ENCODE peak calls at places on chromosomes 1 and 21, in nine cellular contexts. D is heart right ventricle; U is tibial nerve; Y is psoas muscle; I is CD4-positive, alpha-beta T cell; T is PC-9; W is cardiac muscle cell; K is heart left ventricle; O is transverse colon. S is an unnamed sample.

GRCh38 chr1:180757657-180758056 is 125.8 kb downstream of the XPR1 start:
- DNase-seq in U (no peak), T (no peak), D (no peak), I (no peak), Y (no peak), W (no peak), O (no peak), K (no peak), S (no peak)

GRCh38 chr1:199857103-199857502 is 170.4 kb upstream of the NR5A2 start:
- DNase-seq in T (peak), D (no peak), Y (no peak), W (no peak), K (no peak), U (no peak), I (no peak), O (no peak), S (peak)

GRCh38 chr1:240526321-240526720 is 85.6 kb downstream of the GREM2 start:
- DNase-seq in Y (no peak), O (no peak), T (no peak), W (peak), K (no peak), U (no peak), I (no peak), D (no peak), S (no peak)

GRCh38 chr1:53047737-53048344 is 14.2 kb upstream of the PODN start:
- DNase-seq in I (no peak), Y (no peak), U (no peak), O (no peak), D (no peak), K (no peak), W (peak), T (peak), S (peak)

GRCh38 chr1:2969011-2969869 is 52.0 kb upstream of the ACTRT2 start:
- DNase-seq in U (no peak), O (no peak), T (no peak), W (no peak), Y (no peak), I (no peak), D (no peak), K (no peak), S (no peak)

GRCh38 chr1:61692155-61692783 is 32.7 kb downstream of the TM2D1 start:
- DNase-seq in I (no peak), Y (no peak), U (no peak), K (no peak), T (no peak), O (peak), D (no peak), W (no peak), S (no peak)

GRCh38 chr1:156592910-156593732 is 1.5 kb downstream of the NAXE start:
- DNase-seq in K (no peak), T (no peak), D (no peak), O (no peak), U (no peak), Y (no peak), W (no peak), I (no peak), S (no peak)

GRCh38 chr21:23475518-23476189 is 2131.6 kb downstream of the MRPL39 start:
- DNase-seq in U (no peak), D (no peak), O (no peak), Y (no peak), W (no peak), I (no peak), K (no peak), T (no peak), S (no peak)

GRCh38 chr1:235015291-235015990 is 113.2 kb downstream of the TOMM20 start:
- DNase-seq in W (no peak), I (no peak), T (no peak), D (no peak), Y (no peak), O (no peak), K (no peak), U (no peak), S (no peak)

GRCh38 chr1:70090875-70091274 is 114.5 kb downstream of the LRRC40 start:
- DNase-seq in I (no peak), D (no peak), O (no peak), K (no peak), Y (no peak), U (no peak), T (peak), W (no peak), S (peak)

GRCh38 chr1:44220755-44221154 is 7.5 kb downstream of the DMAP1 start:
- DNase-seq in T (no peak), W (no peak), O (no peak), Y (no peak), K (no peak), I (no peak), D (no peak), U (no peak), S (no peak)

GRCh38 chr1:248618878-248619277 is 16.0 kb downstream of the OR2T11 start:
- DNase-seq in W (no peak), Y (peak), U (peak), T (no peak), O (peak), I (peak), K (peak), D (peak), S (no peak)

GRCh38 chr1:39825432-39825941 is 36.8 kb upstream of the BMP8B start:
- DNase-seq in U (no peak), O (peak), Y (no peak), D (no peak), I (no peak), K (no peak), W (no peak), T (no peak), S (no peak)

GRCh38 chr1:194194724-194195123 is 1008.3 kb upstream of the B3GALT2 start:
- DNase-seq in K (no peak), Y (no peak), O (no peak), W (no peak), D (no peak), T (no peak), U (no peak), I (no peak), S (no peak)

GRCh38 chr1:41716188-41717130 is 202.3 kb downstream of the HIVEP3 start:
- DNase-seq in T (no peak), D (no peak), W (no peak), Y (no peak), O (no peak), K (no peak), I (no peak), U (no peak), S (no peak)

GRCh38 chr1:210074904-210075303 is 136.9 kb downstream of the SYT14 start:
- DNase-seq in I (no peak), T (no peak), W (no peak), U (no peak), D (no peak), O (no peak), Y (no peak), K (no peak), S (no peak)

GRCh38 chr1:229664133-229664689 is 38.2 kb downstream of the URB2 start:
- DNase-seq in D (peak), T (no peak), U (no peak), I (peak), O (peak), K (no peak), Y (peak), W (no peak), S (peak)

DNA sequence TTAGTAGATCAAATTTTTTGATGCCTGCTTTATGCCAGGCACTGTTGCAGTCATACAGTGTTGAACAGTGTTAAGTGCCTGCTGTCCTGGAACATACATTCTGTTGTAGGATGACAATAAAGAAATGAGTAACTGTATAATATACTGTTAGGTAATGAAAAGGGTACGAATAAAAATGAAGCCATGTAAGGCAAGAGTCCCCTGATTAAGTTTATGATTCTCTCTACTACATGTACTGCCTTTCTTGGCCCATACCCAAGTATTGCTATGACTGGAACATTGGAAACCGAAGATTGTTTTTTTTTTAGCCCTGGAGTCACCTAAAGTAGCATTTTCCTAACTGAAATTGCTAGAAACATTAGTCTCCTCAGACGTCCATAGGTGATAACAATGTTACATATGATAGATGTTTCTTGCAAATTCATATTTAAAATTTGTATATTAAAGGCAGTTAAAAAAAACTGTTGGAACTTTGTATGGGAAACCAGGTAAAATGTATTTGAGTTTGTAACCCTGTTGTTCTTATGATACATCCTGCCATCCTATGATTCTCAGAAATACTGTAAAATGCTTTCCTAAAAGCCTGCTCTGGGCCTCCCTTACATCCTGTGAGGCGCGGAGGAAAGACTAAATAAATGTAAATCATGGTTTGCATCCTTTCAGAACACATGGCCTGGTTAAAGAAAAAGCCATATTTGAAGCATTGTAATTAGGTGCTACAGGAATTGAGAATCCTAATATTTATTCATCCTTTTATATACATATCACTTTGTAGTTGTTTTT is 5.8 kb downstream of the ATP5PB start:
- DNase-seq in D (no peak), O (no peak), W (no peak), T (no peak), I (no peak), K (no peak), U (no peak), Y (no peak), S (no peak)
- H3K27ac ChIP-seq in D (no peak), O (no peak), W (no peak), T (no peak), I (no peak), K (no peak), U (no peak), Y (no peak), S (no peak)

DNA sequence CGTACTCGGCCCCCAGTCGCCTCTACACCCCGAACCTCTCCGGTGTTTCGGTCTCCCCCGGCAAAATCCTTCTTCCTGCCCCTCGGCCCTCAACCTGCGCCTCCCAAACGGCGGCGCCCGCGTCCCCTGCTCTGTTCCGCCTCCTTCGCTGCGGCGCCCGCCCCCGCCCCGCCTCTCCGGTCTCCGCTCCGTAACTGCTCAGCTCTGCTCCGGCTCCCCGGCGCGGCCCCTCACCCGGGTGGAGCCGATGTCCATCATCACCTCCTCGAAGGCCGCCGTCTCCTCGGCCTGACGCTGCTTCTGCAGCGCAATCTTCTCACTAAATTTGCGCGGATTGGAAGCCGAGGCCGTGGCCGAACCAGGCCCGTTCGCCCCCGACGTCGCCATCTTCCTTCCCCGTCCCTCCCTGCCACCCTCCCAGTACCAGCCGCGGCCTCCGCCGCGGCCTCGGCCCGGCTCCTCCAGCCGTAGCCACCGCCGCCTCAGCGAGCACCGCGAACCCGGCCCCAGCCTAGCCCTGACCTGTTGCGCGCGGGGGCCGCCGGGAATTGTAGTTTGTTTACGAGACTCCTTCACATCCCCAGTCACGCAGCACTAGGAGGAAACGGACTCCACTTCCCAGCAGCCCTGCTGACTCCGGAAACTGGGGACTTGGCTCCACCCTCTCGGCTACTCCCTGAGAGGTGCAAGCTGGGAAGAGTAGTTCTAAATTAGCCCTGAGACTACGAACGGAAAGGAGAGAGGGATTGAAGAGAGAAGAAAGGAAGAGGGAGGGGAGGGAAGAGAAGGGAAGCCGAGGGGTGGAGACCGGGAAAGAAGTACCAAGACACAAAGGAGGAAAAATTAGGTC is at the start of gene CRTC2:
- DNase-seq in K (peak), W (peak), D (peak), U (peak), I (peak), O (peak), T (peak), Y (peak), S (peak)
- TF ChIP-seq CTCF in K (no peak), W (no peak), D (peak), U (no peak), I (no peak), O (no peak), T (no peak), Y (no peak), S (no peak)

DNA sequence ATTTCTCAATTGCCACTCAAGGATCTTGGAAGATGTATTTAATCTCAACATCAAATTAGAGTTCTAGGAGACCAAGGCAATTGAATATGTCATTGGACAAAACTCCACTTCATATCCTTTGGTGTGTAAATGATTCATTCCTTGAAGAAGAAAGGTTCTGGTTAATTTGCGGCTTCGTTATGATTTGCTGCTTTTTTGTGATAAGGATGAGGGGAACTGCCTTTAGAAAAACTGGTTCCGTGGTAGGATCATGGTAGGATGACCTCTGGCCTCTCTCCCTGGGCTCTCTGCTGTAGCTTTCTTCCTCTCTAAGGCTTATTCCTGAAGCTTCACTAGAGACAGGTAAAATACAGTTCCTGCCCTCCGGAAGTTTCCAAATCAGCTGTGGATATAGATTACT is 51.5 kb upstream of the ERRFI1 start:
- DNase-seq in K (no peak), W (no peak), T (no peak), Y (no peak), U (no peak), O (no peak), I (no peak), D (no peak), S (no peak)
- H3K27ac ChIP-seq in K (peak), W (peak), T (peak), Y (peak), U (no peak), O (peak), I (no peak), D (peak), S (peak)

GRCh38 chr1:203126151-203126865 is 1.2 kb upstream of the ADORA1 start:
- DNase-seq in K (no peak), I (no peak), W (peak), T (no peak), U (no peak), Y (no peak), O (no peak), D (no peak), S (peak)
- TF ChIP-seq CTCF in K (peak), I (no peak), W (peak), T (no peak), U (no peak), Y (peak), O (no peak), D (peak), S (peak)

GRCh38 chr1:214638474-214638807 is 35.4 kb downstream of the CENPF start:
- DNase-seq in O (no peak), D (no peak), K (no peak), Y (no peak), U (no peak), I (no peak), W (no peak), T (no peak), S (no peak)

GRCh38 chr1:214637722-214638473 is 34.9 kb downstream of the CENPF start:
- DNase-seq in D (no peak), T (peak), Y (no peak), I (no peak), W (peak), U (no peak), K (no peak), O (peak), S (peak)

GRCh38 chr1:214638997-214639396 is 36.0 kb downstream of the CENPF start:
- DNase-seq in U (no peak), K (no peak), W (no peak), Y (no peak), O (no peak), D (no peak), T (no peak), I (no peak), S (no peak)

GRCh38 chr1:214636436-214636835 is 33.4 kb downstream of the CENPF start:
- DNase-seq in W (no peak), I (no peak), K (no peak), Y (no peak), D (no peak), T (no peak), U (no peak), O (no peak), S (no peak)

DNA sequence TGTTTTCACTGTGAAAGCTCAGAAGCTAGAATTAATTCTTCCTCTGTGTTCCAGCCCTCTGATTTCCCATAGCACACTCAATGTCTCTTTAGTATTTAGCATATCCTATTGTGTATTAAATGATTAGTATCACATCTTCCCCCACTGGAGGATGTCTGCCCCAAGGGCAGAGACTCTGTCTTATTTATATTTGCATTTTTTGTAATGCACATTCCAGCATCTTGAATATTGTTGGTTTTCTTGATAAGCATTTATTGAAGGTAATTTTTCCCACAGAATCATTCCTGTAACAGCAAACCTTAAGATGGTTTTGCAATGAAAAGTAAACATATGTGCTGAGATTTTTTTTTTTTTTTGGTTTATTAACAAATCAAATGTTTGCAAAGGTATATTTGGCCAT is 34.1 kb downstream of the CENPF start:
- DNase-seq in U (no peak), Y (no peak), I (no peak), T (no peak), W (no peak), O (no peak), K (no peak), D (no peak), S (no peak)
- H3K27ac ChIP-seq in U (no peak), Y (no peak), I (no peak), T (peak), W (no peak), O (no peak), K (no peak), D (no peak), S (no peak)

S was measured in RWPE1.